ENCODE peak calls at places on chromosomes 2 and 18, in four cellular contexts. K, G, Y and I are unnamed samples.

GRCh38 chr2:239956818-239957261 is 68.3 kb downstream of the NDUFA10 start:
- DNase-seq in G (no peak), K (no peak), Y (no peak), I (no peak)

GRCh38 chr2:27701676-27702075 is 38.0 kb downstream of the SLC4A1AP start:
- DNase-seq in K (no peak), Y (no peak), G (no peak), I (no peak)

GRCh38 chr2:191894681-191895147 is 47.8 kb upstream of the CAVIN2 start:
- DNase-seq in K (no peak), G (no peak), Y (no peak), I (no peak)

GRCh38 chr2:158232476-158232875 is 130.8 kb downstream of the UPP2 start:
- DNase-seq in G (no peak), K (peak), Y (no peak), I (no peak)

GRCh38 chr2:160703648-160704585 is 210.3 kb upstream of the RBMS1 start:
- DNase-seq in K (no peak), G (no peak), Y (no peak), I (peak)

GRCh38 chr2:179020156-179020750 is 29.7 kb downstream of the CCDC141 start:
- DNase-seq in K (peak), Y (peak), G (peak), I (no peak)

GRCh38 chr2:27729198-27729597 is 42.3 kb upstream of the MRPL33 start:
- DNase-seq in K (no peak), G (no peak), Y (no peak), I (no peak)

GRCh38 chr2:96887419-96888081 is 17.7 kb upstream of the SEMA4C start:
- DNase-seq in Y (no peak), K (no peak), G (no peak), I (no peak)

GRCh38 chr2:223586261-223586660 is 15.9 kb downstream of the SCG2 start:
- DNase-seq in Y (no peak), G (no peak), K (no peak), I (no peak)

GRCh38 chr18:46293699-46294300 is 189.6 kb downstream of the HAUS1 start:
- DNase-seq in K (no peak), Y (no peak), G (no peak), I (no peak)

GRCh38 chr2:171687287-171688128 is at the start of gene DYNC1I2:
- DNase-seq in G (peak), Y (peak), K (peak), I (peak)

GRCh38 chr18:22325396-22325795 is 92.3 kb downstream of the CTAGE1 start:
- DNase-seq in G (no peak), K (no peak), Y (no peak), I (no peak)

GRCh38 chr18:22324191-22325131 is 93.3 kb downstream of the CTAGE1 start:
- DNase-seq in G (no peak), K (no peak), Y (no peak), I (no peak)

GRCh38 chr18:22320736-22321135 is 97.0 kb downstream of the CTAGE1 start:
- DNase-seq in Y (no peak), G (no peak), K (no peak), I (no peak)

GRCh38 chr18:22320155-22320554 is 97.6 kb downstream of the CTAGE1 start:
- DNase-seq in K (no peak), G (no peak), Y (no peak), I (no peak)

DNA sequence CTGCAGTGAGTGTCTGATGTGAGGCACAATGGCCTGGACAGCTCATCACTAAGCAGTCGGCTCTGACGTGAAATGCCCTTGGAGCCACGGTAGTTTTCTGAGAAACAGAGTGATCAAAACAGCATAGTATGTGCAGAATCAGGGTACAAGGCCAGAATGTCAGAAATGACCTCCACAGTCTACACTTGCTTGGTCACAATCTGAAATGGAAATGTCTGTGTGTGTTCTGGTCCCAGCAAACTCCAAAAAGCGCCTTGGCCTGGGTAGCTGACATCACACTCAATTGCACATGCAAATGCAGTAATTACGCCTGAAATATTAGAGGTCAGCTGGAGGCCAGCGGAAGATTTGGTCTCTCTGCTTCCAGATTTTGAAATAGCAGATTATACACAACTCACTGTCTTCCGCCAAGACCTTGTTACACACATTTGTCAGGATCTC is 95.4 kb downstream of the CTAGE1 start:
- DNase-seq in G (no peak), K (no peak), Y (no peak), I (no peak)
- TF ChIP-seq TCF12 in G (no peak), K (no peak), Y (no peak), I (no peak)

DNA sequence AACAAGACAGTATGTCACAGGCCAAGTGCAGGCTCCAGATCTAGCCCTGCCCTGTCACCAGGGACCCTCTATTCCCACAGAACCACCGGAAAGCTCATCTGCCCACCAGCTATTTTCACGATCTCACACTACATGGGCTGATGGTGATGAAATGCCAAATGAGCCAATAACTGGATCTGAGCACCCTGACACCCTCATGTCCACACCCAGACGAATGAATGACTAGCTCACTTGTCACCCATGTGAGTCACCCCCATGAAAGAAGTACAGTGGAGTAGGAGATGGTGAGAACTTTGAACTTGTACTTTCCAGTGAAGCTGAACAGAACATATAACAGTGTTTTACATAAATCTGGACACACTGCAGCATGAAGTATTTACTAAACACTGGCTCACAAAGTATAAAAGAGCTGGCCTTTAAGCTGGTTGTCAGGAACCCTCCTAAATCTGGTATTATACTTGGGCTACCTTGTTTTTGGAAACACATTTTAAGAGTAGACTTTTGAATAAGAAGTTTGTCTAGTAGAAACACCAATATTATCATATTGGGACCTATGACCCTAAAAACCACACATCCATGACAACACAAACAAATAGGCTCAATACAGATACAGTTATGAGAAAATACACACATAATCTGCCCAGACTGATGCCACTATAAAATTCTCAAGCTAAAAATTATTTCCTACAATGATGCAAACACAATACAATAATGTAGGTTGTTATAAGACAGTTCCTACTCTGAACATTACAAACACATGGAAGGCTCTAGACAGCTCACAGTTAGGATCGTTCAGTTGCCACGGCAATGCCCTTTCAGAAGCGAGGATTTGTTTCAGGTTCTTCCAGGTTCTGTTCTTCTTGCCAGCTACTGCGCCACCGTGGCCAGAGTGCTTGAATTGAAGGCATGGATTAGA is 19.0 kb downstream of the INO80C start:
- DNase-seq in Y (no peak), K (peak), G (no peak), I (no peak)
- TF ChIP-seq TCF12 in Y (no peak), K (no peak), G (no peak), I (no peak)

DNA sequence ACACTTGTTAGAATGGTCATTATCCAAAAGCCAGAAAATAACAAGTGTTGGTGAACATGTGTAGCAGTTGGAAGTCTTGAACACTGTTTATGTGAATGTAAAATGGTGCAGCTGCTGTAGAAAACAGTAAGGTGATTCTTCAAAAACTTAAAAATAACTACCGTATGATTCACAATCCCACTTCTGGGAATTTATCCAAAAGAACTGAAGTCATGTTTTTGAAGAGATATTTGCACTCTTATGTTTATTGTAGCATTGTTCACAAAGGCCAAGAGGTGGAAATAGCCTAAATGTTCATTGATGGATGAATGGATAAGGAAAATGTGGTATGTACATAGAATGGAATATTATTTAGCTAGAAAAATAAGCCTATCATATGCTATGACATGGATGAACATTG is 6.3 kb upstream of the SPP2 start:
- DNase-seq in G (no peak), Y (no peak), K (no peak), I (no peak)
- TF ChIP-seq TCF12 in G (peak), Y (no peak), K (no peak), I (no peak)

GRCh38 chr2:127984551-127984950 is 43.3 kb downstream of the SAP130 start:
- DNase-seq in K (peak), Y (no peak), G (no peak), I (no peak)
- TF ChIP-seq TCF12 in K (no peak), Y (no peak), G (no peak), I (no peak)